ENCODE peak calls at places on chromosomes 11 and 22, in ten cellular contexts. One of them, this sample, is unnamed.

GRCh38 chr22:29308791-29309262 is 2.4 kb downstream of the GAS2L1 start:
- DNase-seq in activated CD4-positive, alpha-beta T cell treated with anti-CD3 and anti-CD28 coated beads, Interleukin-2, amount 50 U/mL, for 48 hours: peak; percentile 34
- DNase-seq in MM.1S: no peak
- DNase-seq in pancreas: no peak
- DNase-seq in NCI-H1092: no peak
- DNase-seq in left lobe of liver: no peak
- DNase-seq in HepG2: no peak
- DNase-seq in stimulated activated CD8-positive, alpha-beta memory T cell treated with anti-CD3 and anti-CD28 coated beads, Interleukin-4, amount 100 ng/mL, for 4 hours: no peak
- DNase-seq in SK-N-DZ: no peak
- DNase-seq in NCI-H1417: no peak
- DNase-seq in this sample: no peak

GRCh38 chr22:37571258-37571991 is 8.5 kb downstream of the LGALS2 start:
- DNase-seq in pancreas: no peak
- DNase-seq in NCI-H1092: no peak
- DNase-seq in NCI-H1417: no peak
- DNase-seq in SK-N-DZ: no peak
- DNase-seq in activated CD4-positive, alpha-beta T cell treated with anti-CD3 and anti-CD28 coated beads, Interleukin-2, amount 50 U/mL, for 48 hours: no peak
- DNase-seq in HepG2: no peak
- DNase-seq in stimulated activated CD8-positive, alpha-beta memory T cell treated with anti-CD3 and anti-CD28 coated beads, Interleukin-4, amount 100 ng/mL, for 4 hours: no peak
- DNase-seq in left lobe of liver: no peak
- DNase-seq in MM.1S: no peak
- DNase-seq in this sample: no peak

GRCh38 chr22:29877620-29878019 is 5.4 kb upstream of the MTMR3 start:
- DNase-seq in HepG2: no peak
- DNase-seq in NCI-H1417: no peak
- DNase-seq in NCI-H1092: no peak
- DNase-seq in pancreas: no peak
- DNase-seq in stimulated activated CD8-positive, alpha-beta memory T cell treated with anti-CD3 and anti-CD28 coated beads, Interleukin-4, amount 100 ng/mL, for 4 hours: no peak
- DNase-seq in activated CD4-positive, alpha-beta T cell treated with anti-CD3 and anti-CD28 coated beads, Interleukin-2, amount 50 U/mL, for 48 hours: no peak
- DNase-seq in left lobe of liver: no peak
- DNase-seq in MM.1S: no peak
- DNase-seq in SK-N-DZ: no peak
- DNase-seq in this sample: no peak

GRCh38 chr22:50294319-50294656 is 13.2 kb downstream of the PLXNB2 start:
- DNase-seq in pancreas: no peak
- DNase-seq in HepG2: no peak
- DNase-seq in left lobe of liver: no peak
- DNase-seq in activated CD4-positive, alpha-beta T cell treated with anti-CD3 and anti-CD28 coated beads, Interleukin-2, amount 50 U/mL, for 48 hours: no peak
- DNase-seq in NCI-H1417: no peak
- DNase-seq in NCI-H1092: no peak
- DNase-seq in stimulated activated CD8-positive, alpha-beta memory T cell treated with anti-CD3 and anti-CD28 coated beads, Interleukin-4, amount 100 ng/mL, for 4 hours: no peak
- DNase-seq in MM.1S: no peak
- DNase-seq in SK-N-DZ: no peak
- DNase-seq in this sample: no peak

GRCh38 chr11:116219171-116219635 is 553.6 kb downstream of the BUD13 start:
- DNase-seq in NCI-H1417: peak; percentile 22
- DNase-seq in left lobe of liver: no peak
- DNase-seq in stimulated activated CD8-positive, alpha-beta memory T cell treated with anti-CD3 and anti-CD28 coated beads, Interleukin-4, amount 100 ng/mL, for 4 hours: no peak
- DNase-seq in NCI-H1092: peak; percentile 51
- DNase-seq in activated CD4-positive, alpha-beta T cell treated with anti-CD3 and anti-CD28 coated beads, Interleukin-2, amount 50 U/mL, for 48 hours: no peak
- DNase-seq in MM.1S: no peak
- DNase-seq in SK-N-DZ: no peak
- DNase-seq in pancreas: no peak
- DNase-seq in HepG2: no peak
- DNase-seq in this sample: no peak

GRCh38 chr11:45847908-45848316 is 637 bp downstream of the CRY2 start:
- DNase-seq in MM.1S: peak; percentile 55
- DNase-seq in HepG2: peak; percentile 41
- DNase-seq in activated CD4-positive, alpha-beta T cell treated with anti-CD3 and anti-CD28 coated beads, Interleukin-2, amount 50 U/mL, for 48 hours: peak; percentile 34
- DNase-seq in NCI-H1417: peak; percentile 71
- DNase-seq in NCI-H1092: peak; percentile 22
- DNase-seq in left lobe of liver: peak; percentile 55
- DNase-seq in SK-N-DZ: peak; percentile 40
- DNase-seq in stimulated activated CD8-positive, alpha-beta memory T cell treated with anti-CD3 and anti-CD28 coated beads, Interleukin-4, amount 100 ng/mL, for 4 hours: no peak
- DNase-seq in pancreas: no peak
- DNase-seq in this sample: no peak

GRCh38 chr22:23564276-23564675 is 15.8 kb downstream of the IGLL1 start:
- DNase-seq in HepG2: no peak
- DNase-seq in SK-N-DZ: no peak
- DNase-seq in activated CD4-positive, alpha-beta T cell treated with anti-CD3 and anti-CD28 coated beads, Interleukin-2, amount 50 U/mL, for 48 hours: no peak
- DNase-seq in MM.1S: no peak
- DNase-seq in stimulated activated CD8-positive, alpha-beta memory T cell treated with anti-CD3 and anti-CD28 coated beads, Interleukin-4, amount 100 ng/mL, for 4 hours: no peak
- DNase-seq in pancreas: no peak
- DNase-seq in NCI-H1417: no peak
- DNase-seq in left lobe of liver: no peak
- DNase-seq in NCI-H1092: no peak
- DNase-seq in this sample: no peak

GRCh38 chr11:104946907-104947306 is 21.5 kb downstream of the CASP4 start:
- DNase-seq in HepG2: peak; percentile 78
- DNase-seq in MM.1S: peak; percentile 67
- DNase-seq in stimulated activated CD8-positive, alpha-beta memory T cell treated with anti-CD3 and anti-CD28 coated beads, Interleukin-4, amount 100 ng/mL, for 4 hours: no peak
- DNase-seq in NCI-H1092: no peak
- DNase-seq in left lobe of liver: no peak
- DNase-seq in activated CD4-positive, alpha-beta T cell treated with anti-CD3 and anti-CD28 coated beads, Interleukin-2, amount 50 U/mL, for 48 hours: no peak
- DNase-seq in NCI-H1417: peak; percentile 4
- DNase-seq in SK-N-DZ: no peak
- DNase-seq in pancreas: no peak
- DNase-seq in this sample: no peak

GRCh38 chr22:43109921-43110443 is 568 bp upstream of the BIK start:
- DNase-seq in NCI-H1417: no peak
- DNase-seq in stimulated activated CD8-positive, alpha-beta memory T cell treated with anti-CD3 and anti-CD28 coated beads, Interleukin-4, amount 100 ng/mL, for 4 hours: no peak
- DNase-seq in MM.1S: no peak
- DNase-seq in left lobe of liver: no peak
- DNase-seq in SK-N-DZ: no peak
- DNase-seq in pancreas: no peak
- DNase-seq in HepG2: no peak
- DNase-seq in NCI-H1092: no peak
- DNase-seq in activated CD4-positive, alpha-beta T cell treated with anti-CD3 and anti-CD28 coated beads, Interleukin-2, amount 50 U/mL, for 48 hours: no peak
- DNase-seq in this sample: no peak

GRCh38 chr11:12441081-12441801 is 63.9 kb downstream of the PARVA start:
- DNase-seq in NCI-H1092: no peak
- DNase-seq in HepG2: no peak
- DNase-seq in stimulated activated CD8-positive, alpha-beta memory T cell treated with anti-CD3 and anti-CD28 coated beads, Interleukin-4, amount 100 ng/mL, for 4 hours: no peak
- DNase-seq in left lobe of liver: no peak
- DNase-seq in NCI-H1417: no peak
- DNase-seq in SK-N-DZ: no peak
- DNase-seq in activated CD4-positive, alpha-beta T cell treated with anti-CD3 and anti-CD28 coated beads, Interleukin-2, amount 50 U/mL, for 48 hours: no peak
- DNase-seq in MM.1S: no peak
- DNase-seq in pancreas: no peak
- DNase-seq in this sample: no peak

GRCh38 chr22:38755911-38756532 is at the start of gene SUN2:
- DNase-seq in activated CD4-positive, alpha-beta T cell treated with anti-CD3 and anti-CD28 coated beads, Interleukin-2, amount 50 U/mL, for 48 hours: peak; percentile 94
- DNase-seq in SK-N-DZ: peak; percentile 84
- DNase-seq in left lobe of liver: peak; percentile 97
- DNase-seq in HepG2: peak; percentile 69
- DNase-seq in stimulated activated CD8-positive, alpha-beta memory T cell treated with anti-CD3 and anti-CD28 coated beads, Interleukin-4, amount 100 ng/mL, for 4 hours: peak; percentile 88
- DNase-seq in MM.1S: peak; percentile 89
- DNase-seq in pancreas: peak; percentile 97
- DNase-seq in NCI-H1092: peak; percentile 80
- DNase-seq in NCI-H1417: peak; percentile 61
- DNase-seq in this sample: peak; percentile 94

GRCh38 chr11:61160487-61161189 is 588 bp downstream of the VPS37C start:
- DNase-seq in activated CD4-positive, alpha-beta T cell treated with anti-CD3 and anti-CD28 coated beads, Interleukin-2, amount 50 U/mL, for 48 hours: no peak
- DNase-seq in HepG2: no peak
- DNase-seq in left lobe of liver: no peak
- DNase-seq in MM.1S: no peak
- DNase-seq in pancreas: no peak
- DNase-seq in NCI-H1092: no peak
- DNase-seq in SK-N-DZ: no peak
- DNase-seq in NCI-H1417: no peak
- DNase-seq in stimulated activated CD8-positive, alpha-beta memory T cell treated with anti-CD3 and anti-CD28 coated beads, Interleukin-4, amount 100 ng/mL, for 4 hours: peak; percentile 6
- DNase-seq in this sample: no peak

GRCh38 chr22:44597616-44598015 is 99.6 kb upstream of the RTL6 start:
- DNase-seq in NCI-H1417: peak; percentile 79
- DNase-seq in MM.1S: no peak
- DNase-seq in pancreas: no peak
- DNase-seq in activated CD4-positive, alpha-beta T cell treated with anti-CD3 and anti-CD28 coated beads, Interleukin-2, amount 50 U/mL, for 48 hours: no peak
- DNase-seq in NCI-H1092: peak; percentile 75
- DNase-seq in HepG2: no peak
- DNase-seq in left lobe of liver: no peak
- DNase-seq in stimulated activated CD8-positive, alpha-beta memory T cell treated with anti-CD3 and anti-CD28 coated beads, Interleukin-4, amount 100 ng/mL, for 4 hours: no peak
- DNase-seq in SK-N-DZ: peak; percentile 43
- DNase-seq in this sample: no peak

GRCh38 chr22:20889025-20889704 is 28.0 kb upstream of the CRKL start:
- DNase-seq in SK-N-DZ: no peak
- DNase-seq in left lobe of liver: peak; percentile 79
- DNase-seq in NCI-H1417: no peak
- DNase-seq in HepG2: no peak
- DNase-seq in MM.1S: no peak
- DNase-seq in stimulated activated CD8-positive, alpha-beta memory T cell treated with anti-CD3 and anti-CD28 coated beads, Interleukin-4, amount 100 ng/mL, for 4 hours: no peak
- DNase-seq in pancreas: no peak
- DNase-seq in NCI-H1092: no peak
- DNase-seq in activated CD4-positive, alpha-beta T cell treated with anti-CD3 and anti-CD28 coated beads, Interleukin-2, amount 50 U/mL, for 48 hours: no peak
- DNase-seq in this sample: no peak

GRCh38 chr11:125163431-125164011 is 1.0 kb upstream of the PKNOX2 start:
- DNase-seq in NCI-H1092: no peak
- DNase-seq in activated CD4-positive, alpha-beta T cell treated with anti-CD3 and anti-CD28 coated beads, Interleukin-2, amount 50 U/mL, for 48 hours: no peak
- DNase-seq in left lobe of liver: no peak
- DNase-seq in MM.1S: no peak
- DNase-seq in stimulated activated CD8-positive, alpha-beta memory T cell treated with anti-CD3 and anti-CD28 coated beads, Interleukin-4, amount 100 ng/mL, for 4 hours: no peak
- DNase-seq in pancreas: no peak
- DNase-seq in HepG2: no peak
- DNase-seq in NCI-H1417: no peak
- DNase-seq in SK-N-DZ: no peak
- DNase-seq in this sample: no peak

GRCh38 chr11:68855205-68855978 is 13.7 kb upstream of the CPT1A start:
- DNase-seq in NCI-H1092: no peak
- DNase-seq in NCI-H1417: no peak
- DNase-seq in MM.1S: peak; percentile 34
- DNase-seq in activated CD4-positive, alpha-beta T cell treated with anti-CD3 and anti-CD28 coated beads, Interleukin-2, amount 50 U/mL, for 48 hours: peak; percentile 21
- DNase-seq in left lobe of liver: no peak
- DNase-seq in stimulated activated CD8-positive, alpha-beta memory T cell treated with anti-CD3 and anti-CD28 coated beads, Interleukin-4, amount 100 ng/mL, for 4 hours: no peak
- DNase-seq in HepG2: no peak
- DNase-seq in SK-N-DZ: no peak
- DNase-seq in pancreas: peak; percentile 81
- DNase-seq in this sample: peak; percentile 45

GRCh38 chr11:123111465-123111864 is 49.5 kb upstream of the HSPA8 start:
- DNase-seq in HepG2: peak; percentile 38
- DNase-seq in SK-N-DZ: peak; percentile 22
- DNase-seq in left lobe of liver: no peak
- DNase-seq in activated CD4-positive, alpha-beta T cell treated with anti-CD3 and anti-CD28 coated beads, Interleukin-2, amount 50 U/mL, for 48 hours: no peak
- DNase-seq in stimulated activated CD8-positive, alpha-beta memory T cell treated with anti-CD3 and anti-CD28 coated beads, Interleukin-4, amount 100 ng/mL, for 4 hours: no peak
- DNase-seq in pancreas: no peak
- DNase-seq in MM.1S: peak; percentile 62
- DNase-seq in NCI-H1092: no peak
- DNase-seq in NCI-H1417: peak; percentile 36
- DNase-seq in this sample: no peak

GRCh38 chr11:28529540-28530410 is 421.6 kb downstream of the METTL15 start:
- DNase-seq in stimulated activated CD8-positive, alpha-beta memory T cell treated with anti-CD3 and anti-CD28 coated beads, Interleukin-4, amount 100 ng/mL, for 4 hours: no peak
- DNase-seq in pancreas: no peak
- DNase-seq in SK-N-DZ: peak; percentile 56
- DNase-seq in MM.1S: peak; percentile 58
- DNase-seq in HepG2: peak; percentile 50
- DNase-seq in left lobe of liver: no peak
- DNase-seq in NCI-H1417: peak; percentile 4
- DNase-seq in activated CD4-positive, alpha-beta T cell treated with anti-CD3 and anti-CD28 coated beads, Interleukin-2, amount 50 U/mL, for 48 hours: no peak
- DNase-seq in NCI-H1092: peak; percentile 24
- DNase-seq in this sample: no peak

GRCh38 chr22:16962501-16962900 is 45.5 kb downstream of the GAB4 start:
- DNase-seq in activated CD4-positive, alpha-beta T cell treated with anti-CD3 and anti-CD28 coated beads, Interleukin-2, amount 50 U/mL, for 48 hours: no peak
- DNase-seq in stimulated activated CD8-positive, alpha-beta memory T cell treated with anti-CD3 and anti-CD28 coated beads, Interleukin-4, amount 100 ng/mL, for 4 hours: no peak
- DNase-seq in HepG2: no peak
- DNase-seq in NCI-H1417: no peak
- DNase-seq in pancreas: no peak
- DNase-seq in MM.1S: no peak
- DNase-seq in NCI-H1092: no peak
- DNase-seq in SK-N-DZ: no peak
- DNase-seq in left lobe of liver: no peak
- DNase-seq in this sample: no peak

GRCh38 chr11:8671242-8671641 is 11.2 kb downstream of the TRIM66 start:
- DNase-seq in MM.1S: no peak
- DNase-seq in activated CD4-positive, alpha-beta T cell treated with anti-CD3 and anti-CD28 coated beads, Interleukin-2, amount 50 U/mL, for 48 hours: no peak
- DNase-seq in NCI-H1092: no peak
- DNase-seq in pancreas: no peak
- DNase-seq in HepG2: no peak
- DNase-seq in SK-N-DZ: no peak
- DNase-seq in NCI-H1417: no peak
- DNase-seq in stimulated activated CD8-positive, alpha-beta memory T cell treated with anti-CD3 and anti-CD28 coated beads, Interleukin-4, amount 100 ng/mL, for 4 hours: no peak
- DNase-seq in left lobe of liver: no peak
- DNase-seq in this sample: peak; percentile 85

GRCh38 chr11:65431452-65432132 is 9.0 kb downstream of the NEAT1 start:
- DNase-seq in NCI-H1417: no peak
- DNase-seq in NCI-H1092: no peak
- DNase-seq in stimulated activated CD8-positive, alpha-beta memory T cell treated with anti-CD3 and anti-CD28 coated beads, Interleukin-4, amount 100 ng/mL, for 4 hours: no peak
- DNase-seq in SK-N-DZ: no peak
- DNase-seq in left lobe of liver: no peak
- DNase-seq in pancreas: no peak
- DNase-seq in MM.1S: peak; percentile 72
- DNase-seq in activated CD4-positive, alpha-beta T cell treated with anti-CD3 and anti-CD28 coated beads, Interleukin-2, amount 50 U/mL, for 48 hours: no peak
- DNase-seq in HepG2: no peak
- DNase-seq in this sample: peak; percentile 1

GRCh38 chr22:48391171-48391711 is 1436.4 kb downstream of the BRD1 start:
- DNase-seq in MM.1S: no peak
- DNase-seq in activated CD4-positive, alpha-beta T cell treated with anti-CD3 and anti-CD28 coated beads, Interleukin-2, amount 50 U/mL, for 48 hours: no peak
- DNase-seq in NCI-H1092: no peak
- DNase-seq in SK-N-DZ: no peak
- DNase-seq in pancreas: no peak
- DNase-seq in stimulated activated CD8-positive, alpha-beta memory T cell treated with anti-CD3 and anti-CD28 coated beads, Interleukin-4, amount 100 ng/mL, for 4 hours: no peak
- DNase-seq in NCI-H1417: peak; percentile 2
- DNase-seq in left lobe of liver: peak; percentile 26
- DNase-seq in HepG2: no peak
- DNase-seq in this sample: no peak

GRCh38 chr22:19176175-19176630 is 2.3 kb downstream of the SLC25A1 start:
- DNase-seq in HepG2: no peak
- DNase-seq in MM.1S: no peak
- DNase-seq in pancreas: no peak
- DNase-seq in SK-N-DZ: no peak
- DNase-seq in NCI-H1417: no peak
- DNase-seq in stimulated activated CD8-positive, alpha-beta memory T cell treated with anti-CD3 and anti-CD28 coated beads, Interleukin-4, amount 100 ng/mL, for 4 hours: no peak
- DNase-seq in NCI-H1092: no peak
- DNase-seq in activated CD4-positive, alpha-beta T cell treated with anti-CD3 and anti-CD28 coated beads, Interleukin-2, amount 50 U/mL, for 48 hours: no peak
- DNase-seq in left lobe of liver: no peak
- DNase-seq in this sample: no peak

GRCh38 chr22:46538816-46539163 is 1.4 kb upstream of the CELSR1 start:
- DNase-seq in NCI-H1417: no peak
- DNase-seq in MM.1S: no peak
- DNase-seq in HepG2: no peak
- DNase-seq in left lobe of liver: no peak
- DNase-seq in activated CD4-positive, alpha-beta T cell treated with anti-CD3 and anti-CD28 coated beads, Interleukin-2, amount 50 U/mL, for 48 hours: peak; percentile 44
- DNase-seq in SK-N-DZ: no peak
- DNase-seq in pancreas: no peak
- DNase-seq in stimulated activated CD8-positive, alpha-beta memory T cell treated with anti-CD3 and anti-CD28 coated beads, Interleukin-4, amount 100 ng/mL, for 4 hours: no peak
- DNase-seq in NCI-H1092: no peak
- DNase-seq in this sample: no peak

GRCh38 chr22:26648011-26648497 is 9.3 kb upstream of the MIAT start:
- DNase-seq in HepG2: no peak
- DNase-seq in SK-N-DZ: peak; percentile 90
- DNase-seq in left lobe of liver: no peak
- DNase-seq in activated CD4-positive, alpha-beta T cell treated with anti-CD3 and anti-CD28 coated beads, Interleukin-2, amount 50 U/mL, for 48 hours: peak; percentile 40
- DNase-seq in pancreas: no peak
- DNase-seq in NCI-H1092: peak; percentile 97
- DNase-seq in MM.1S: peak; percentile 79
- DNase-seq in NCI-H1417: peak; percentile 93
- DNase-seq in stimulated activated CD8-positive, alpha-beta memory T cell treated with anti-CD3 and anti-CD28 coated beads, Interleukin-4, amount 100 ng/mL, for 4 hours: no peak
- DNase-seq in this sample: no peak

GRCh38 chr22:42154293-42154692 is 23.7 kb upstream of the CYP2D6 start:
- DNase-seq in NCI-H1417: no peak
- DNase-seq in stimulated activated CD8-positive, alpha-beta memory T cell treated with anti-CD3 and anti-CD28 coated beads, Interleukin-4, amount 100 ng/mL, for 4 hours: no peak
- DNase-seq in MM.1S: no peak
- DNase-seq in HepG2: no peak
- DNase-seq in activated CD4-positive, alpha-beta T cell treated with anti-CD3 and anti-CD28 coated beads, Interleukin-2, amount 50 U/mL, for 48 hours: no peak
- DNase-seq in SK-N-DZ: no peak
- DNase-seq in left lobe of liver: no peak
- DNase-seq in pancreas: no peak
- DNase-seq in NCI-H1092: no peak
- DNase-seq in this sample: no peak